ENCODE peak calls at places on chromosomes 11 and 22, in five cellular contexts. O is mammary epithelial cell; A is activated naive CD8-positive, alpha-beta T cell treated with anti-CD3 and anti-CD28 coated beads for 36 hours; X is HuH-7; Z is stimulated activated CD8-positive, alpha-beta memory T cell treated with anti-CD3 and anti-CD28 coated beads, Interleukin-15, amount 100 ng/mL, for 4 hours. K is an unnamed sample.

GRCh38 chr22:45284705-45285305 is at the start of gene UPK3A:
- DNase-seq in O (peak), A (peak), X (no peak), Z (peak), K (peak)

GRCh38 chr22:34592341-34592740 is 473.6 kb upstream of the ISX start:
- DNase-seq in O (no peak), A (no peak), X (no peak), Z (no peak), K (no peak)

GRCh38 chr11:10026514-10026913 is 267.5 kb downstream of the SBF2 start:
- DNase-seq in O (no peak), A (no peak), X (no peak), Z (no peak), K (no peak)

GRCh38 chr22:20319041-20319744 is 667 bp downstream of the DGCR6L start:
- DNase-seq in O (peak), A (peak), X (peak), Z (no peak), K (peak)

GRCh38 chr11:119341222-119342022 is 739 bp upstream of the C1QTNF5 start:
- DNase-seq in O (no peak), A (no peak), X (no peak), Z (no peak), K (no peak)

GRCh38 chr11:75345455-75346224 is 5.8 kb downstream of the ARRB1 start:
- DNase-seq in O (no peak), A (no peak), X (no peak), Z (no peak), K (no peak)

GRCh38 chr22:47309946-47310345 is 547.5 kb downstream of the TBC1D22A start:
- DNase-seq in O (no peak), A (no peak), X (no peak), Z (no peak), K (no peak)

GRCh38 chr22:27804683-27805297 is 3.2 kb upstream of the MN1 start:
- DNase-seq in O (peak), A (peak), X (peak), Z (no peak), K (peak)

GRCh38 chr22:33274214-33274828 is 216.1 kb upstream of the SYN3 start:
- DNase-seq in O (peak), A (peak), X (peak), Z (no peak), K (no peak)

GRCh38 chr11:74070713-74071506 is 62.0 kb upstream of the UCP3 start:
- DNase-seq in O (no peak), A (no peak), X (no peak), Z (no peak), K (no peak)

GRCh38 chr11:134696455-134696854 is 284.4 kb upstream of the B3GAT1 start:
- DNase-seq in O (no peak), A (no peak), X (no peak), Z (no peak), K (no peak)

GRCh38 chr11:14954581-14954980 is 17.6 kb downstream of the CALCA start:
- DNase-seq in O (peak), A (no peak), X (no peak), Z (no peak), K (no peak)

GRCh38 chr11:75563978-75564552 is 2.0 kb downstream of the SERPINH1 start:
- DNase-seq in O (peak), A (no peak), X (no peak), Z (no peak), K (peak)

GRCh38 chr11:36508743-36509142 is 1.3 kb downstream of the TRAF6 start:
- DNase-seq in O (peak), A (no peak), X (no peak), Z (no peak), K (no peak)

GRCh38 chr11:123526918-123527317 is 96.8 kb downstream of the GRAMD1B start:
- DNase-seq in O (no peak), A (no peak), X (no peak), Z (no peak), K (no peak)

GRCh38 chr11:134545521-134545920 is 133.5 kb upstream of the B3GAT1 start:
- DNase-seq in O (no peak), A (no peak), X (no peak), Z (no peak), K (no peak)

GRCh38 chr11:11171285-11171684 is 181.8 kb downstream of the CSNK2A3 start:
- DNase-seq in O (no peak), A (no peak), X (no peak), Z (no peak), K (no peak)

GRCh38 chr11:127670372-127670771 is 669.8 kb upstream of the KIRREL3 start:
- DNase-seq in O (no peak), A (no peak), X (no peak), Z (no peak), K (no peak)

GRCh38 chr22:35352214-35353111 is 28.4 kb upstream of the HMOX1 start:
- DNase-seq in O (no peak), A (peak), X (peak), Z (peak), K (peak)

GRCh38 chr11:1326435-1327063 is 17.1 kb upstream of the TOLLIP start:
- DNase-seq in O (no peak), A (no peak), X (no peak), Z (no peak), K (no peak)

GRCh38 chr11:117045956-117046355 is 52.3 kb downstream of the SIK3 start:
- DNase-seq in O (peak), A (no peak), X (no peak), Z (no peak), K (no peak)

GRCh38 chr11:59756496-59756840 is 1.3 kb downstream of the STX3 start:
- DNase-seq in O (peak), A (no peak), X (no peak), Z (no peak), K (no peak)

GRCh38 chr22:19900707-19901436 is 40.7 kb upstream of the COMT start:
- DNase-seq in O (no peak), A (no peak), X (no peak), Z (no peak), K (no peak)

GRCh38 chr11:105298630-105299029 is 159.1 kb upstream of the CARD18 start:
- DNase-seq in O (no peak), A (no peak), X (no peak), Z (no peak), K (no peak)

GRCh38 chr11:6468712-6469495 is 4.8 kb downstream of the TRIM3 start:
- DNase-seq in O (peak), A (peak), X (peak), Z (no peak), K (peak)

GRCh38 chr11:134939905-134940304 is 527.9 kb upstream of the B3GAT1 start:
- DNase-seq in O (no peak), A (no peak), X (peak), Z (no peak), K (no peak)

GRCh38 chr11:38990139-38990538 is 2392.1 kb upstream of the RAG2 start:
- DNase-seq in O (peak), A (no peak), X (no peak), Z (no peak), K (no peak)

GRCh38 chr11:24678956-24679355 is 182.1 kb downstream of the LUZP2 start:
- DNase-seq in O (no peak), A (no peak), X (no peak), Z (no peak), K (no peak)

GRCh38 chr11:11806586-11806985 is 35.2 kb upstream of the USP47 start:
- DNase-seq in O (no peak), A (no peak), X (no peak), Z (no peak), K (no peak)

GRCh38 chr11:122750047-122750446 is 88.3 kb upstream of the CRTAM start:
- DNase-seq in O (no peak), A (no peak), X (no peak), Z (no peak), K (no peak)

GRCh38 chr11:100769165-100769564 is 82.1 kb downstream of the ARHGAP42 start:
- DNase-seq in O (no peak), A (no peak), X (no peak), Z (no peak), K (no peak)

GRCh38 chr11:73787051-73787642 is 527 bp upstream of the MRPL48 start:
- DNase-seq in O (no peak), A (no peak), X (no peak), Z (no peak), K (no peak)